ENCODE peak calls at places on chromosome 5, in six cellular contexts. Q is ovary, C is heart left ventricle, Z is HFF-Myc, H is gastrocnemius medialis, X is astrocyte. P is an unnamed sample.
A peak's percentile ranks its signal among the peaks of the same experiment; 100 is the strongest.

GRCh38 chr5:134651531-134651930 is 2.9 kb downstream of the SEC24A start:
- DNase-seq in Q (no peak), H (no peak), Z (no peak), X (no peak), C (no peak), P (no peak)

GRCh38 chr5:333945-334344 is 12.4 kb downstream of the AHRR start:
- DNase-seq in C (no peak), X (no peak), Z (no peak), Q (no peak), H (no peak), P (no peak)

GRCh38 chr5:112691758-112692157 is 45.9 kb upstream of the APC start:
- DNase-seq in C (no peak), H (no peak), X (no peak), Q (no peak), Z (no peak), P (peak; percentile 73)

GRCh38 chr5:128271859-128272446 is 188.4 kb downstream of the SLC12A2 start:
- DNase-seq in Q (no peak), H (no peak), Z (peak; percentile 45), X (peak; percentile 76), C (peak; percentile 31), P (peak; percentile 58)

GRCh38 chr5:119651496-119651895 is 22.1 kb downstream of the FAM170A start:
- DNase-seq in H (no peak), Q (no peak), X (no peak), Z (no peak), C (no peak), P (no peak)

GRCh38 chr5:97297063-97297715 is 114.1 kb upstream of the RIOK2 start:
- DNase-seq in H (no peak), C (no peak), X (peak; percentile 1), Q (no peak), Z (peak; percentile 2), P (peak; percentile 56)

GRCh38 chr5:123776761-123777160 is 264.8 kb downstream of the CSNK1G3 start:
- DNase-seq in X (peak; percentile 95), H (no peak), Z (no peak), C (no peak), Q (no peak), P (peak; percentile 9)

GRCh38 chr5:112921833-112922817 is at the start of gene REEP5:
- DNase-seq in C (peak; percentile 88), Q (peak; percentile 74), X (peak; percentile 45), Z (no peak), H (peak; percentile 80), P (peak; percentile 75)

GRCh38 chr5:120464627-120465280 is 654 bp downstream of the PRR16 start:
- DNase-seq in H (peak; percentile 45), X (peak; percentile 41), C (peak; percentile 56), Z (no peak), Q (no peak), P (peak; percentile 75)

GRCh38 chr5:40991168-40991980 is 79.8 kb downstream of the MROH2B start:
- DNase-seq in C (peak; percentile 67), X (peak; percentile 61), Z (no peak), H (peak; percentile 53), Q (peak; percentile 78), P (peak; percentile 83)

GRCh38 chr5:72467421-72467820 is 39.8 kb downstream of the ZNF366 start:
- DNase-seq in X (no peak), Z (no peak), H (no peak), C (no peak), Q (no peak), P (no peak)

GRCh38 chr5:37272564-37272963 is 23.4 kb upstream of the CPLANE1 start:
- DNase-seq in C (no peak), X (peak; percentile 65), H (no peak), Q (no peak), Z (no peak), P (peak; percentile 66)

GRCh38 chr5:79535477-79536192 is 21.7 kb upstream of the HOMER1 start:
- DNase-seq in C (no peak), X (no peak), H (no peak), Q (no peak), Z (no peak), P (peak; percentile 18)

GRCh38 chr5:145936401-145937131 is at the start of gene SH3RF2:
- DNase-seq in Z (no peak), Q (no peak), H (peak; percentile 68), X (peak; percentile 85), C (peak; percentile 12), P (peak; percentile 94)

GRCh38 chr5:151724360-151724759 is 34.1 kb downstream of the ATOX1 start:
- DNase-seq in C (no peak), H (no peak), X (no peak), Z (no peak), Q (no peak), P (no peak)

GRCh38 chr5:98360548-98360947 is 412.9 kb upstream of the RGMB start:
- DNase-seq in Z (no peak), H (no peak), C (no peak), X (no peak), Q (no peak), P (no peak)

GRCh38 chr5:149435660-149436059 is 56.6 kb upstream of the IL17B start:
- DNase-seq in Z (no peak), X (no peak), H (no peak), Q (no peak), C (no peak), P (no peak)

GRCh38 chr5:139974661-139975060 is 68.4 kb downstream of the NRG2 start:
- DNase-seq in H (no peak), Q (no peak), Z (no peak), X (no peak), C (no peak), P (no peak)

GRCh38 chr5:74167206-74167929 is 473.2 kb downstream of the ENC1 start:
- DNase-seq in X (peak; percentile 96), Z (peak; percentile 54), Q (no peak), H (no peak), C (no peak), P (peak; percentile 39)

GRCh38 chr5:3346111-3346820 is 249.4 kb upstream of the IRX1 start:
- DNase-seq in C (no peak), H (no peak), X (no peak), Q (no peak), Z (no peak), P (no peak)

GRCh38 chr5:119828536-119828935 is 199.2 kb downstream of the FAM170A start:
- DNase-seq in X (no peak), Z (no peak), C (no peak), Q (no peak), H (no peak), P (no peak)

GRCh38 chr5:175678074-175678473 is 20.2 kb downstream of the HRH2 start:
- DNase-seq in Z (no peak), X (no peak), C (no peak), H (no peak), Q (no peak), P (no peak)

GRCh38 chr5:115126303-115126702 is 43.4 kb downstream of the TRIM36 start:
- DNase-seq in C (no peak), Q (no peak), Z (no peak), X (no peak), H (no peak), P (no peak)

GRCh38 chr5:137466888-137467287 is 32.2 kb downstream of the SPOCK1 start:
- DNase-seq in C (no peak), Q (no peak), H (peak; percentile 83), X (peak; percentile 58), Z (no peak), P (peak; percentile 49)

GRCh38 chr5:83553000-83553486 is 81.5 kb downstream of the VCAN start:
- DNase-seq in Z (no peak), X (no peak), H (peak; percentile 16), C (peak; percentile 62), Q (no peak), P (no peak)

GRCh38 chr5:58317009-58317408 is 142.9 kb downstream of the PLK2 start:
- DNase-seq in C (no peak), Z (no peak), X (no peak), H (no peak), Q (no peak), P (no peak)

GRCh38 chr5:58315794-58316193 is 144.1 kb downstream of the PLK2 start:
- DNase-seq in C (no peak), X (no peak), Q (no peak), H (no peak), Z (no peak), P (no peak)

GRCh38 chr5:58314356-58315045 is 145.4 kb downstream of the PLK2 start:
- DNase-seq in C (no peak), Z (no peak), H (no peak), Q (no peak), X (peak; percentile 90), P (peak; percentile 94)

DNA sequence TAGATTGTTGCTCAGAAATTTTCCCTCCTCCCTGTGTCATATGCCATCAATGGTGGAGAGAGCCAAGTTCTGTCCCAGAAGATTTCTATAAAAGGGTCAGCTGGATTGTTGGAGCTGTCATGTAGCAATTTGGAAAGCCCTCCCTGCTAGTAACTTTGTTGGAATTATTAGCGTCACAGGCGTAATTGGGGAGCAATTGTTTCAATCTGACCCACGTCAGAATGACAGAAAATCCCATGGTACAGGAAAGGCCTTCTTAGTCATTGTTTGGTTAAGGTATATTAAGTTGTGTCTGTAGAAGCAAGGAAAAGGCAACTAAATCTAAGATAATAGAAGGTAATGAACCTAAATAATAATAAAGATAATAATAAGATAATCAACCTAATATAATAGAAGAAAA is 148.4 kb downstream of the PLK2 start:
- DNase-seq in X (no peak), H (no peak), Z (no peak), Q (no peak), C (no peak), P (no peak)
- TF ChIP-seq CTCF in X (no peak), H (no peak), Z (no peak), Q (no peak), C (no peak), P (no peak)

GRCh38 chr5:179890751-179891682 is 16.7 kb downstream of the TBC1D9B start:
- DNase-seq in X (no peak), H (no peak), Z (no peak), Q (no peak), C (no peak), P (no peak)
- TF ChIP-seq CTCF in X (no peak), H (no peak), Z (no peak), Q (no peak), C (no peak), P (no peak)

GRCh38 chr5:14872070-14872989 is 752 bp upstream of the ANKH start:
- DNase-seq in Z (no peak), H (peak; percentile 58), Q (peak; percentile 53), X (no peak), C (peak; percentile 84), P (peak; percentile 27)
- TF ChIP-seq CTCF in Z (no peak), H (no peak), Q (no peak), X (no peak), C (no peak), P (no peak)

DNA sequence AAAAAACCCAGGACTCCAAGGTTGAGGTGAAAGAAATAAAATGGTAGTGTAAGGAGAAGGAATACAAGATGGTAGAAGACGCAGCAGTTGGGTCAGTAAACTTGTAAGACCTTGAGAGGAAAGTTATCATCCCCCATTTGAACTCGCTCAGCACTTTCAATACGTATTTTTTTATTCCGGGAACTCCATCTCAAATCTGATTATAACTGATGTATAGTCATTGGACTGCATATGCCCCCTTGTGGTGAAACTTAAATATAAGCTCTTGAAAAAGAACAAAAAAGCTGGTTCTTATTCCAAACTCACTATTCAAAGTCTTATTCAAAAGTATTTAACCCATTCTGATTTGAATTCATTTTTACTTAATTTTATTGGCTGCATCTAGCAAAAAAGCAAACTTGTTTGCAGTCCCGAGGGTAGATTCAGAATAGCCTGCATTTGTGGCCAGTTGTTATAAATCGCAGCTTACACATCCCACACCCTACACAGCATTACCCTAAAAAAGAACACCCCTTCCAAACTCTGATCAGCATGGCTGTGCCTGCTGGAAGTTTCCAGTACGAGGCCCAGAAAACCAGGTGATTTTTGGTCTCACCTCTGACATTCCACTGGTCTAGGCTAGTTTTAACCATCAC is 118.0 kb downstream of the ESM1 start:
- DNase-seq in Q (no peak), C (no peak), Z (peak; percentile 40), H (no peak), X (peak; percentile 46), P (peak; percentile 57)
- TF ChIP-seq CTCF in Q (peak; percentile 52), C (peak; percentile 78), Z (peak; percentile 40), H (peak; percentile 68), X (peak; percentile 51), P (peak; percentile 49)